ENCODE peak calls at places on chromosomes 11 and 22, in nine cellular contexts. One of them, this sample, is unnamed.

GRCh38 chr11:44628730-44629361 is 63.4 kb downstream of the CD82 start:
- DNase-seq in OCI-LY7: no peak
- DNase-seq in HCT116: no peak
- DNase-seq in SK-N-SH: no peak
- DNase-seq in hepatocyte: peak
- DNase-seq in neural progenitor cell: no peak
- DNase-seq in PC-3: no peak
- DNase-seq in GM23248: no peak
- DNase-seq in MM.1S: no peak
- DNase-seq in this sample: no peak

GRCh38 chr22:45785458-45785857 is 113.8 kb downstream of the ATXN10 start:
- DNase-seq in SK-N-SH: no peak
- DNase-seq in OCI-LY7: no peak
- DNase-seq in GM23248: peak
- DNase-seq in PC-3: peak
- DNase-seq in hepatocyte: peak
- DNase-seq in HCT116: no peak
- DNase-seq in MM.1S: peak
- DNase-seq in neural progenitor cell: no peak
- DNase-seq in this sample: no peak

GRCh38 chr22:41030891-41031290 is 61.5 kb upstream of the EP300 start:
- DNase-seq in MM.1S: no peak
- DNase-seq in hepatocyte: no peak
- DNase-seq in PC-3: no peak
- DNase-seq in GM23248: peak
- DNase-seq in neural progenitor cell: no peak
- DNase-seq in OCI-LY7: no peak
- DNase-seq in SK-N-SH: no peak
- DNase-seq in HCT116: no peak
- DNase-seq in this sample: no peak

GRCh38 chr22:41021039-41021654 is 70.0 kb downstream of the RBX1 start:
- DNase-seq in SK-N-SH: no peak
- DNase-seq in OCI-LY7: peak
- DNase-seq in MM.1S: peak
- DNase-seq in PC-3: no peak
- DNase-seq in hepatocyte: peak
- DNase-seq in GM23248: peak
- DNase-seq in HCT116: no peak
- DNase-seq in neural progenitor cell: peak
- DNase-seq in this sample: peak

GRCh38 chr11:122267602-122268001 is 151.6 kb upstream of the BLID start:
- DNase-seq in OCI-LY7: no peak
- DNase-seq in HCT116: no peak
- DNase-seq in neural progenitor cell: no peak
- DNase-seq in GM23248: peak
- DNase-seq in hepatocyte: no peak
- DNase-seq in SK-N-SH: peak
- DNase-seq in MM.1S: no peak
- DNase-seq in PC-3: peak
- DNase-seq in this sample: peak

GRCh38 chr11:133104014-133104753 is 428.1 kb downstream of the OPCML start:
- DNase-seq in MM.1S: no peak
- DNase-seq in PC-3: no peak
- DNase-seq in GM23248: no peak
- DNase-seq in hepatocyte: no peak
- DNase-seq in neural progenitor cell: no peak
- DNase-seq in HCT116: no peak
- DNase-seq in SK-N-SH: no peak
- DNase-seq in OCI-LY7: no peak
- DNase-seq in this sample: no peak

GRCh38 chr11:61700221-61700620 is 20.0 kb downstream of the DAGLA start:
- DNase-seq in hepatocyte: peak
- DNase-seq in OCI-LY7: no peak
- DNase-seq in SK-N-SH: no peak
- DNase-seq in PC-3: peak
- DNase-seq in MM.1S: no peak
- DNase-seq in HCT116: peak
- DNase-seq in GM23248: peak
- DNase-seq in neural progenitor cell: no peak
- DNase-seq in this sample: no peak

GRCh38 chr11:64620286-64620962 is 29.4 kb downstream of the SLC22A12 start:
- DNase-seq in SK-N-SH: peak
- DNase-seq in HCT116: no peak
- DNase-seq in hepatocyte: peak
- DNase-seq in GM23248: peak
- DNase-seq in neural progenitor cell: peak
- DNase-seq in MM.1S: peak
- DNase-seq in PC-3: no peak
- DNase-seq in OCI-LY7: no peak
- DNase-seq in this sample: peak

GRCh38 chr11:79400206-79400605 is 40.6 kb downstream of the TENM4 start:
- DNase-seq in MM.1S: no peak
- DNase-seq in hepatocyte: no peak
- DNase-seq in PC-3: no peak
- DNase-seq in GM23248: no peak
- DNase-seq in neural progenitor cell: no peak
- DNase-seq in HCT116: no peak
- DNase-seq in OCI-LY7: no peak
- DNase-seq in SK-N-SH: no peak
- DNase-seq in this sample: no peak

GRCh38 chr11:126414615-126415014 is 59.1 kb downstream of the ST3GAL4 start:
- DNase-seq in neural progenitor cell: no peak
- DNase-seq in OCI-LY7: no peak
- DNase-seq in MM.1S: no peak
- DNase-seq in hepatocyte: no peak
- DNase-seq in HCT116: no peak
- DNase-seq in PC-3: peak
- DNase-seq in SK-N-SH: no peak
- DNase-seq in GM23248: peak
- DNase-seq in this sample: no peak

GRCh38 chr11:81203876-81204275 is 1529.8 kb downstream of the FAM181B start:
- DNase-seq in neural progenitor cell: no peak
- DNase-seq in GM23248: no peak
- DNase-seq in OCI-LY7: no peak
- DNase-seq in MM.1S: no peak
- DNase-seq in PC-3: no peak
- DNase-seq in HCT116: no peak
- DNase-seq in hepatocyte: no peak
- DNase-seq in SK-N-SH: no peak
- DNase-seq in this sample: no peak

GRCh38 chr22:37267661-37268413 is 14.5 kb upstream of the CYTH4 start:
- DNase-seq in OCI-LY7: peak
- DNase-seq in neural progenitor cell: no peak
- DNase-seq in HCT116: no peak
- DNase-seq in GM23248: no peak
- DNase-seq in hepatocyte: no peak
- DNase-seq in MM.1S: peak
- DNase-seq in PC-3: no peak
- DNase-seq in SK-N-SH: no peak
- DNase-seq in this sample: no peak

GRCh38 chr22:37266581-37267127 is 15.7 kb upstream of the CYTH4 start:
- DNase-seq in hepatocyte: no peak
- DNase-seq in GM23248: no peak
- DNase-seq in HCT116: no peak
- DNase-seq in MM.1S: no peak
- DNase-seq in SK-N-SH: no peak
- DNase-seq in PC-3: no peak
- DNase-seq in neural progenitor cell: no peak
- DNase-seq in OCI-LY7: no peak
- DNase-seq in this sample: no peak

GRCh38 chr22:37269930-37270678 is 12.2 kb upstream of the CYTH4 start:
- DNase-seq in SK-N-SH: no peak
- DNase-seq in hepatocyte: no peak
- DNase-seq in neural progenitor cell: no peak
- DNase-seq in GM23248: no peak
- DNase-seq in HCT116: no peak
- DNase-seq in MM.1S: no peak
- DNase-seq in PC-3: no peak
- DNase-seq in OCI-LY7: no peak
- DNase-seq in this sample: no peak

GRCh38 chr22:37263966-37264887 is 18.1 kb upstream of the CYTH4 start:
- DNase-seq in neural progenitor cell: no peak
- DNase-seq in OCI-LY7: no peak
- DNase-seq in GM23248: no peak
- DNase-seq in HCT116: no peak
- DNase-seq in SK-N-SH: no peak
- DNase-seq in hepatocyte: no peak
- DNase-seq in PC-3: no peak
- DNase-seq in MM.1S: no peak
- DNase-seq in this sample: no peak

GRCh38 chr22:37267128-37267587 is 15.2 kb upstream of the CYTH4 start:
- DNase-seq in hepatocyte: peak
- DNase-seq in GM23248: peak
- DNase-seq in OCI-LY7: peak
- DNase-seq in MM.1S: peak
- DNase-seq in HCT116: no peak
- DNase-seq in neural progenitor cell: peak
- DNase-seq in SK-N-SH: peak
- DNase-seq in PC-3: peak
- DNase-seq in this sample: peak
- TF ChIP-seq EZH2phosphoT487 in hepatocyte: no peak
- TF ChIP-seq EZH2phosphoT487 in GM23248: no peak
- TF ChIP-seq EZH2phosphoT487 in OCI-LY7: no peak
- TF ChIP-seq EZH2phosphoT487 in MM.1S: no peak
- TF ChIP-seq EZH2phosphoT487 in HCT116: no peak
- TF ChIP-seq EZH2phosphoT487 in neural progenitor cell: no peak
- TF ChIP-seq EZH2phosphoT487 in SK-N-SH: no peak
- TF ChIP-seq EZH2phosphoT487 in PC-3: no peak
- TF ChIP-seq EZH2phosphoT487 in this sample: no peak

GRCh38 chr11:88359529-88359928 is 22.0 kb upstream of the CTSC start:
- DNase-seq in HCT116: no peak
- DNase-seq in OCI-LY7: peak
- DNase-seq in GM23248: no peak
- DNase-seq in hepatocyte: no peak
- DNase-seq in PC-3: no peak
- DNase-seq in MM.1S: peak
- DNase-seq in neural progenitor cell: no peak
- DNase-seq in SK-N-SH: no peak
- DNase-seq in this sample: no peak
- TF ChIP-seq EZH2phosphoT487 in HCT116: no peak
- TF ChIP-seq EZH2phosphoT487 in OCI-LY7: no peak
- TF ChIP-seq EZH2phosphoT487 in GM23248: no peak
- TF ChIP-seq EZH2phosphoT487 in hepatocyte: no peak
- TF ChIP-seq EZH2phosphoT487 in PC-3: no peak
- TF ChIP-seq EZH2phosphoT487 in MM.1S: no peak
- TF ChIP-seq EZH2phosphoT487 in neural progenitor cell: no peak
- TF ChIP-seq EZH2phosphoT487 in SK-N-SH: no peak
- TF ChIP-seq EZH2phosphoT487 in this sample: no peak

DNA sequence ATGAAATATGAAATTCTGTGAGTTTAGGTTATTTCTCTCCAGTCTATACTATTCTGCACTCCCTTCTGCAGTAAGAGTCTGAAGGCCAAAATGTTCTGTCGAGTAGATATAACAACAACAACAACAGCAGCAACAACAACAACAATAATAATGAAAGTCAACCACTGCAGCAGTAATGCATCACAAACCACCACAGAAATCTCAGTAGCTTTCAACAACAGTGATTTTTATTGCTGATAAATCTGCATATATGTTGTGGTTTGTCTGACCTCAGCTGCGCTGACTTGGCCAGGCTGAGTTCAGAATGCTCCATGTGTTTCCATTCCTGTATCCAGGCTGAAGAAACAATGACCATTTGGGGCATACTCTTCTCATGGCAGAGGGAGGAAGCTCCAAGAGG is 32.3 kb upstream of the CYP2R1 start:
- DNase-seq in SK-N-SH: no peak
- DNase-seq in MM.1S: no peak
- DNase-seq in HCT116: no peak
- DNase-seq in hepatocyte: no peak
- DNase-seq in PC-3: no peak
- DNase-seq in neural progenitor cell: no peak
- DNase-seq in OCI-LY7: no peak
- DNase-seq in GM23248: no peak
- DNase-seq in this sample: no peak
- TF ChIP-seq EZH2phosphoT487 in SK-N-SH: no peak
- TF ChIP-seq EZH2phosphoT487 in MM.1S: no peak
- TF ChIP-seq EZH2phosphoT487 in HCT116: no peak
- TF ChIP-seq EZH2phosphoT487 in hepatocyte: no peak
- TF ChIP-seq EZH2phosphoT487 in PC-3: no peak
- TF ChIP-seq EZH2phosphoT487 in neural progenitor cell: no peak
- TF ChIP-seq EZH2phosphoT487 in OCI-LY7: no peak
- TF ChIP-seq EZH2phosphoT487 in GM23248: no peak
- TF ChIP-seq EZH2phosphoT487 in this sample: no peak

DNA sequence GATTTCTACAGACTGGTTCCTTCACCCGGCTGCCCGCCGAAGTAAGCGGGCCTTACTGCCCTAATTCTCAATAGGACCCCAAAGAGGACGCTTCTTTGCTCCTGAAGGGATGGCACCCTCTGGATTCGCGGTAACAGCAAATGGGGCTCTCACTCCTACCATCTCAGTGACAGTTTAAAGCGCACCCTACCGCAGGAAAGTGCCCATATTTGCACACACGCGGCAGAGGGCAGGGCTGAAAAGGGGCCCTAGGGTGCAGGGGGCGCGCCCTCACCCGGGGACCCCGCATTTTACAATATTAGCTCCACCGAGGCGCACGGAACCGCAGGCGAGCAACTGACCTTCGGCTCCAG is 974 bp upstream of the UPB1 start:
- DNase-seq in HCT116: no peak
- DNase-seq in neural progenitor cell: peak
- DNase-seq in hepatocyte: no peak
- DNase-seq in PC-3: no peak
- DNase-seq in GM23248: no peak
- DNase-seq in MM.1S: no peak
- DNase-seq in OCI-LY7: no peak
- DNase-seq in SK-N-SH: no peak
- DNase-seq in this sample: no peak
- TF ChIP-seq EZH2phosphoT487 in HCT116: no peak
- TF ChIP-seq EZH2phosphoT487 in neural progenitor cell: no peak
- TF ChIP-seq EZH2phosphoT487 in hepatocyte: no peak
- TF ChIP-seq EZH2phosphoT487 in PC-3: no peak
- TF ChIP-seq EZH2phosphoT487 in GM23248: peak
- TF ChIP-seq EZH2phosphoT487 in MM.1S: no peak
- TF ChIP-seq EZH2phosphoT487 in OCI-LY7: no peak
- TF ChIP-seq EZH2phosphoT487 in SK-N-SH: no peak
- TF ChIP-seq EZH2phosphoT487 in this sample: no peak

DNA sequence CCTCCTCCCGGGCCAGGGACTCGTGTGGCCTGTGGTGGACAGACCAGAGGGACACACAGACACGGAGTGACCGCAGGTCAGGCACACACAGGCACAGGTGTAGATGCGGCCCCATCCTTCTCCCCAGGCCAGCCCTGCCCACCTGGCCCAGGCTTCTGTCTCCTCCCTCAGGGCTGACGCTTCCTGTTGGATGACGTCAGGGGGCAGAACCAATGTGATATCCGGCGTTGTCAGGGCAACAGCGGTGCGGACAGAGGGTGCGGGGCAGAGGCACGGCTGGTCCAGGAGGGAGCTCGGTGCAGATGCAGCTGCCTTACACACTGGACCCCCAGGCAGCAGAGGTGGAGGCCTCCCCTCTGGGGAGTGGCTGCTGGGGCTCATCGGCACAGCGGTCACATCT is 2.9 kb upstream of the TUBGCP6 start:
- DNase-seq in GM23248: peak
- DNase-seq in OCI-LY7: peak
- DNase-seq in SK-N-SH: peak
- DNase-seq in HCT116: peak
- DNase-seq in hepatocyte: no peak
- DNase-seq in neural progenitor cell: peak
- DNase-seq in MM.1S: peak
- DNase-seq in PC-3: peak
- DNase-seq in this sample: peak
- TF ChIP-seq EZH2phosphoT487 in GM23248: no peak
- TF ChIP-seq EZH2phosphoT487 in OCI-LY7: no peak
- TF ChIP-seq EZH2phosphoT487 in SK-N-SH: no peak
- TF ChIP-seq EZH2phosphoT487 in HCT116: no peak
- TF ChIP-seq EZH2phosphoT487 in hepatocyte: no peak
- TF ChIP-seq EZH2phosphoT487 in neural progenitor cell: no peak
- TF ChIP-seq EZH2phosphoT487 in MM.1S: no peak
- TF ChIP-seq EZH2phosphoT487 in PC-3: no peak
- TF ChIP-seq EZH2phosphoT487 in this sample: no peak

GRCh38 chr22:47053013-47053864 is 290.8 kb downstream of the TBC1D22A start:
- DNase-seq in neural progenitor cell: no peak
- DNase-seq in MM.1S: no peak
- DNase-seq in PC-3: no peak
- DNase-seq in GM23248: no peak
- DNase-seq in SK-N-SH: no peak
- DNase-seq in OCI-LY7: no peak
- DNase-seq in hepatocyte: no peak
- DNase-seq in HCT116: no peak
- DNase-seq in this sample: no peak
- TF ChIP-seq EZH2phosphoT487 in neural progenitor cell: no peak
- TF ChIP-seq EZH2phosphoT487 in MM.1S: no peak
- TF ChIP-seq EZH2phosphoT487 in PC-3: no peak
- TF ChIP-seq EZH2phosphoT487 in GM23248: no peak
- TF ChIP-seq EZH2phosphoT487 in SK-N-SH: no peak
- TF ChIP-seq EZH2phosphoT487 in OCI-LY7: no peak
- TF ChIP-seq EZH2phosphoT487 in hepatocyte: no peak
- TF ChIP-seq EZH2phosphoT487 in HCT116: no peak
- TF ChIP-seq EZH2phosphoT487 in this sample: no peak

This sample was measured in GM23338.